ENCODE peak calls at places on chromosomes 13 and 19, in nine cellular contexts. One of them, this sample, is unnamed.

GRCh38 chr19:8600064-8600463 is 10.5 kb downstream of the ADAMTS10 start:
- DNase-seq in thyroid gland: no peak
- DNase-seq in tibial nerve: no peak
- DNase-seq in endothelial cell: no peak
- DNase-seq in H9: no peak
- DNase-seq in choroid plexus epithelial cell: no peak
- DNase-seq in psoas muscle: no peak
- DNase-seq in GM12865: no peak
- DNase-seq in Panc1: no peak
- DNase-seq in this sample: no peak

GRCh38 chr13:95128045-95128643 is 173.1 kb downstream of the ABCC4 start:
- DNase-seq in H9: no peak
- DNase-seq in tibial nerve: no peak
- DNase-seq in choroid plexus epithelial cell: no peak
- DNase-seq in Panc1: peak
- DNase-seq in GM12865: no peak
- DNase-seq in endothelial cell: no peak
- DNase-seq in thyroid gland: no peak
- DNase-seq in psoas muscle: no peak
- DNase-seq in this sample: no peak

GRCh38 chr13:113724780-113725315 is 34.2 kb upstream of the TMEM255B start:
- DNase-seq in H9: peak
- DNase-seq in GM12865: peak
- DNase-seq in thyroid gland: peak
- DNase-seq in psoas muscle: peak
- DNase-seq in choroid plexus epithelial cell: peak
- DNase-seq in Panc1: peak
- DNase-seq in endothelial cell: peak
- DNase-seq in tibial nerve: peak
- DNase-seq in this sample: peak

GRCh38 chr13:106561551-106562170 is 6.3 kb downstream of the ARGLU1 start:
- DNase-seq in endothelial cell: no peak
- DNase-seq in choroid plexus epithelial cell: peak
- DNase-seq in H9: no peak
- DNase-seq in Panc1: no peak
- DNase-seq in psoas muscle: no peak
- DNase-seq in tibial nerve: no peak
- DNase-seq in thyroid gland: no peak
- DNase-seq in GM12865: peak
- DNase-seq in this sample: no peak

GRCh38 chr13:49367640-49368431 is 76.0 kb downstream of the CAB39L start:
- DNase-seq in choroid plexus epithelial cell: peak
- DNase-seq in thyroid gland: no peak
- DNase-seq in H9: no peak
- DNase-seq in Panc1: no peak
- DNase-seq in tibial nerve: no peak
- DNase-seq in psoas muscle: no peak
- DNase-seq in GM12865: no peak
- DNase-seq in endothelial cell: no peak
- DNase-seq in this sample: no peak

GRCh38 chr19:46660601-46661019 is 372 bp downstream of the DACT3 start:
- DNase-seq in psoas muscle: peak
- DNase-seq in endothelial cell: no peak
- DNase-seq in tibial nerve: no peak
- DNase-seq in choroid plexus epithelial cell: no peak
- DNase-seq in thyroid gland: no peak
- DNase-seq in H9: no peak
- DNase-seq in GM12865: no peak
- DNase-seq in Panc1: no peak
- DNase-seq in this sample: no peak

GRCh38 chr19:56301886-56302620 is 12.6 kb downstream of the ZSCAN5A start:
- DNase-seq in psoas muscle: no peak
- DNase-seq in endothelial cell: no peak
- DNase-seq in GM12865: no peak
- DNase-seq in thyroid gland: no peak
- DNase-seq in Panc1: no peak
- DNase-seq in choroid plexus epithelial cell: no peak
- DNase-seq in tibial nerve: no peak
- DNase-seq in H9: no peak
- DNase-seq in this sample: no peak

GRCh38 chr13:101959016-101959415 is 442.8 kb downstream of the FGF14 start:
- DNase-seq in choroid plexus epithelial cell: no peak
- DNase-seq in GM12865: peak
- DNase-seq in tibial nerve: no peak
- DNase-seq in psoas muscle: no peak
- DNase-seq in H9: no peak
- DNase-seq in endothelial cell: no peak
- DNase-seq in Panc1: no peak
- DNase-seq in thyroid gland: no peak
- DNase-seq in this sample: no peak

GRCh38 chr13:26495749-26496148 is 61.7 kb upstream of the WASF3 start:
- DNase-seq in psoas muscle: no peak
- DNase-seq in endothelial cell: no peak
- DNase-seq in tibial nerve: no peak
- DNase-seq in GM12865: no peak
- DNase-seq in H9: no peak
- DNase-seq in choroid plexus epithelial cell: no peak
- DNase-seq in thyroid gland: no peak
- DNase-seq in Panc1: no peak
- DNase-seq in this sample: no peak

GRCh38 chr13:69468624-69469023 is 639.0 kb upstream of the ATXN8OS start:
- DNase-seq in tibial nerve: no peak
- DNase-seq in thyroid gland: no peak
- DNase-seq in endothelial cell: no peak
- DNase-seq in psoas muscle: no peak
- DNase-seq in GM12865: no peak
- DNase-seq in Panc1: no peak
- DNase-seq in H9: no peak
- DNase-seq in choroid plexus epithelial cell: no peak
- DNase-seq in this sample: no peak

GRCh38 chr19:18274303-18274775 is at the start of gene IQCN:
- DNase-seq in thyroid gland: no peak
- DNase-seq in choroid plexus epithelial cell: peak
- DNase-seq in GM12865: no peak
- DNase-seq in psoas muscle: no peak
- DNase-seq in endothelial cell: no peak
- DNase-seq in H9: peak
- DNase-seq in tibial nerve: no peak
- DNase-seq in Panc1: no peak
- DNase-seq in this sample: no peak

GRCh38 chr19:18298601-18299000 is 17.2 kb upstream of the JUND start:
- DNase-seq in thyroid gland: no peak
- DNase-seq in GM12865: no peak
- DNase-seq in psoas muscle: no peak
- DNase-seq in tibial nerve: no peak
- DNase-seq in H9: no peak
- DNase-seq in endothelial cell: no peak
- DNase-seq in choroid plexus epithelial cell: no peak
- DNase-seq in Panc1: no peak
- DNase-seq in this sample: no peak

GRCh38 chr13:45967589-45967988 is 85.0 kb downstream of the ZC3H13 start:
- DNase-seq in psoas muscle: no peak
- DNase-seq in thyroid gland: no peak
- DNase-seq in Panc1: no peak
- DNase-seq in GM12865: no peak
- DNase-seq in endothelial cell: no peak
- DNase-seq in choroid plexus epithelial cell: no peak
- DNase-seq in H9: no peak
- DNase-seq in tibial nerve: no peak
- DNase-seq in this sample: no peak

GRCh38 chr19:16328824-16329482 is 4.3 kb downstream of the KLF2 start:
- DNase-seq in H9: no peak
- DNase-seq in tibial nerve: no peak
- DNase-seq in choroid plexus epithelial cell: peak
- DNase-seq in GM12865: peak
- DNase-seq in psoas muscle: no peak
- DNase-seq in Panc1: no peak
- DNase-seq in thyroid gland: no peak
- DNase-seq in endothelial cell: no peak
- DNase-seq in this sample: no peak

GRCh38 chr19:28409859-28410258 is 803.1 kb downstream of the UQCRFS1 start:
- DNase-seq in H9: no peak
- DNase-seq in choroid plexus epithelial cell: no peak
- DNase-seq in GM12865: no peak
- DNase-seq in tibial nerve: no peak
- DNase-seq in thyroid gland: no peak
- DNase-seq in Panc1: no peak
- DNase-seq in endothelial cell: no peak
- DNase-seq in psoas muscle: no peak
- DNase-seq in this sample: peak
- TF ChIP-seq CTCF in H9: no peak
- TF ChIP-seq CTCF in choroid plexus epithelial cell: no peak
- TF ChIP-seq CTCF in GM12865: no peak
- TF ChIP-seq CTCF in tibial nerve: no peak
- TF ChIP-seq CTCF in thyroid gland: no peak
- TF ChIP-seq CTCF in Panc1: no peak
- TF ChIP-seq CTCF in endothelial cell: no peak
- TF ChIP-seq CTCF in psoas muscle: no peak
- TF ChIP-seq CTCF in this sample: no peak

DNA sequence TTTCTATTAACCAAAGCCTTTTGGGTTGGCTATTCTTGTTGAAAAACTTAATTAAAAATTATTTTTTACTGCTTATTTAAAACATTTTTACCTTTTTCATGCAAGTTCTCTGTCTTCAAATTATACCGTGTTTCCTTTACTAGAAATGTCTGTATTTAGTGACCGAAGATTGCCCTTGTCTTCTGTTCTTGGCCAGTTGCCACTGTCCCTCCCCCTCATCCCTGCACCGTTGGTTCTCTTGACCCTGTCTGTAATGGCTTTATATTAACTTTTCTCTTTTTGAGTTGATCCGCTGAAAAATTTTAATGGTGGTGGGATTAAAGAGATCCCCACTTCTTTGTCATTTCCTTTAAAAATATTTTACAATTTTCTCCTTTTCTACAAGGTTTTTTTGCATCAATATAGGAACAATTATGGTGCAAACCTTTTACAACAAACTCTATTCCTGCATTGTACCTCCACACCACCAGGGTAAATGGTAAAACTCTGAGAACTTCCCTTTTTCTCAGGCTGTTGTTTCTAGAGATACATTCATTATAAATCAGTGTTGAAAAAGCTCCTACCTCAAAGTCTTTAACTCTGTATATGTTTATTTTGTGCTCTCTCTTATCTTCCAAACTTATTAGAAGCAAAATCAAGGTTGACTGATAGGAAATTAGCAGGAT is 12.9 kb upstream of the RNF113B start:
- DNase-seq in choroid plexus epithelial cell: no peak
- DNase-seq in thyroid gland: peak
- DNase-seq in tibial nerve: no peak
- DNase-seq in H9: no peak
- DNase-seq in Panc1: no peak
- DNase-seq in endothelial cell: no peak
- DNase-seq in psoas muscle: no peak
- DNase-seq in GM12865: no peak
- DNase-seq in this sample: no peak
- TF ChIP-seq CTCF in choroid plexus epithelial cell: no peak
- TF ChIP-seq CTCF in thyroid gland: peak
- TF ChIP-seq CTCF in tibial nerve: no peak
- TF ChIP-seq CTCF in H9: no peak
- TF ChIP-seq CTCF in Panc1: no peak
- TF ChIP-seq CTCF in endothelial cell: no peak
- TF ChIP-seq CTCF in psoas muscle: no peak
- TF ChIP-seq CTCF in GM12865: no peak
- TF ChIP-seq CTCF in this sample: peak

DNA sequence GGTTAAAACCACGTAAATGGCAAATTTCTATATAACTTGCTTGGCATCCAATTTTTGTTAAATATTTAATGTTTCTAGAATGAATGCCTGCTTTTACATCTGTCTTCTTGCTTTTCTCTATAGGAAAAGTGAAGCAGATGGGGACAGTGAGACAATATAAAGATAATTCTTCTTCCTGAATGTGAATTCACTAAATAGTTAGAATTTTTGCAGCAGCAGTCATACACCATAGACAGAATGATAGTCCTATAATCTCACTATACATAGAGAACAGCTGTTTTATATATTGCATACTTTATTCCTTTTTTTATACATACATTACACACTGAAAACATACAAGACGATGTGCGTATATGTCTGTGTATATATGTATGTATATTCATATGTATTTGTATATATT is 1127.3 kb downstream of the PCDH9 start:
- DNase-seq in choroid plexus epithelial cell: peak
- DNase-seq in Panc1: no peak
- DNase-seq in psoas muscle: no peak
- DNase-seq in GM12865: no peak
- DNase-seq in endothelial cell: no peak
- DNase-seq in H9: no peak
- DNase-seq in thyroid gland: no peak
- DNase-seq in tibial nerve: no peak
- DNase-seq in this sample: no peak
- TF ChIP-seq CTCF in choroid plexus epithelial cell: no peak
- TF ChIP-seq CTCF in Panc1: no peak
- TF ChIP-seq CTCF in psoas muscle: no peak
- TF ChIP-seq CTCF in GM12865: no peak
- TF ChIP-seq CTCF in endothelial cell: no peak
- TF ChIP-seq CTCF in H9: no peak
- TF ChIP-seq CTCF in thyroid gland: no peak
- TF ChIP-seq CTCF in tibial nerve: no peak
- TF ChIP-seq CTCF in this sample: no peak

GRCh38 chr19:50607874-50608785 is 31.6 kb downstream of the SYT3 start:
- DNase-seq in tibial nerve: peak
- DNase-seq in Panc1: no peak
- DNase-seq in endothelial cell: peak
- DNase-seq in thyroid gland: peak
- DNase-seq in choroid plexus epithelial cell: peak
- DNase-seq in GM12865: peak
- DNase-seq in psoas muscle: peak
- DNase-seq in H9: peak
- DNase-seq in this sample: no peak
- TF ChIP-seq CTCF in tibial nerve: no peak
- TF ChIP-seq CTCF in Panc1: peak
- TF ChIP-seq CTCF in endothelial cell: no peak
- TF ChIP-seq CTCF in thyroid gland: peak
- TF ChIP-seq CTCF in choroid plexus epithelial cell: no peak
- TF ChIP-seq CTCF in GM12865: peak
- TF ChIP-seq CTCF in psoas muscle: no peak
- TF ChIP-seq CTCF in H9: peak
- TF ChIP-seq CTCF in this sample: peak

DNA sequence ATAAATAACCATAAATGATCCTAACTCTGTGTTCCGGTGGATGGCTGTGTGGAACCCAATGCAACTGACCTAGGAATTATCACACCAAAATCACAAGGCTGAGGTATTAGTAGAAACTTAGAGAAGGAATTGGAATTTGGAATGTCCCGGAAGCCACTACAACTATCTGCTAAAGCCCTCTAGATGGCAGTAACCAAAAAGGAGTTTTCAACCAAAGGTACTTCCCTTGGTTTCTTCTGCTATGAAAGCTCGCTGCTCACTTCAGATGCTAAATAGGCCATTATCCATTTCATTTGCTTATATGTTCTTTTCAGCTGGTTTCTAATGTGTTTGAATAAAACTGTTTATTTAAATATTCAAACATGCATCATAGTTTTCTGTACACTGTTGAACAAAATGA is 1589.1 kb upstream of the SPRY2 start:
- DNase-seq in H9: peak
- DNase-seq in psoas muscle: no peak
- DNase-seq in choroid plexus epithelial cell: peak
- DNase-seq in thyroid gland: no peak
- DNase-seq in tibial nerve: no peak
- DNase-seq in GM12865: no peak
- DNase-seq in endothelial cell: no peak
- DNase-seq in Panc1: no peak
- DNase-seq in this sample: no peak
- TF ChIP-seq CTCF in H9: peak
- TF ChIP-seq CTCF in psoas muscle: no peak
- TF ChIP-seq CTCF in choroid plexus epithelial cell: peak
- TF ChIP-seq CTCF in thyroid gland: peak
- TF ChIP-seq CTCF in tibial nerve: no peak
- TF ChIP-seq CTCF in GM12865: no peak
- TF ChIP-seq CTCF in endothelial cell: no peak
- TF ChIP-seq CTCF in Panc1: peak
- TF ChIP-seq CTCF in this sample: peak